ENCODE peak calls at places on chromosome 2, in five cellular contexts. G is HEK293T, Z is HepG2, D is H1, O is GM12878. U is an unnamed sample.

GRCh38 chr2:192498747-192499146 is 304.0 kb upstream of the TMEFF2 start:
- DNase-seq in G (no peak), Z (no peak), D (no peak), O (no peak), U (no peak)

GRCh38 chr2:12867888-12868287 is 151.2 kb downstream of the TRIB2 start:
- DNase-seq in G (no peak), Z (no peak), D (no peak), O (no peak), U (no peak)

GRCh38 chr2:220904015-220904414 is 668.1 kb downstream of the EPHA4 start:
- DNase-seq in G (no peak), Z (no peak), D (no peak), O (no peak), U (peak)

GRCh38 chr2:239114616-239115265 is 266.9 kb downstream of the TWIST2 start:
- DNase-seq in G (peak), Z (no peak), D (no peak), O (no peak), U (no peak)

GRCh38 chr2:40668435-40668834 is 216.5 kb upstream of the SLC8A1 start:
- DNase-seq in G (peak), Z (no peak), D (no peak), O (no peak), U (no peak)

GRCh38 chr2:36238126-36238525 is 117.5 kb upstream of the CRIM1 start:
- DNase-seq in G (no peak), Z (no peak), D (no peak), O (no peak), U (no peak)

GRCh38 chr2:218285604-218286003 is 6.7 kb downstream of the TMBIM1 start:
- DNase-seq in G (no peak), Z (no peak), D (no peak), O (no peak), U (no peak)

GRCh38 chr2:172102159-172102857 is 392 bp downstream of the DLX2 start:
- DNase-seq in G (no peak), Z (no peak), D (no peak), O (no peak), U (no peak)

GRCh38 chr2:228762565-228762964 is 508.5 kb downstream of the PID1 start:
- DNase-seq in G (no peak), Z (no peak), D (no peak), O (no peak), U (no peak)

GRCh38 chr2:229104026-229104425 is 167.1 kb downstream of the PID1 start:
- DNase-seq in G (no peak), Z (no peak), D (no peak), O (no peak), U (no peak)

GRCh38 chr2:57720728-57721627 is 325.6 kb upstream of the VRK2 start:
- DNase-seq in G (peak), Z (peak), D (no peak), O (peak), U (peak)

GRCh38 chr2:42106257-42106816 is 58.5 kb downstream of the PKDCC start:
- DNase-seq in G (no peak), Z (no peak), D (no peak), O (no peak), U (no peak)

GRCh38 chr2:74011246-74011645 is 26.5 kb downstream of the TET3 start:
- DNase-seq in G (no peak), Z (no peak), D (no peak), O (no peak), U (no peak)

GRCh38 chr2:27857417-27858172 is 32.6 kb downstream of the RBKS start:
- DNase-seq in G (no peak), Z (no peak), D (no peak), O (no peak), U (no peak)

GRCh38 chr2:62939735-62940491 is 110.7 kb upstream of the OTX1 start:
- DNase-seq in G (no peak), Z (no peak), D (no peak), O (no peak), U (no peak)

GRCh38 chr2:163291790-163292189 is 444.0 kb downstream of the FIGN start:
- DNase-seq in G (no peak), Z (no peak), D (no peak), O (no peak), U (no peak)

GRCh38 chr2:182324665-182325064 is 102.2 kb downstream of the PDE1A start:
- DNase-seq in G (no peak), Z (no peak), D (no peak), O (no peak), U (no peak)

GRCh38 chr2:233203060-233203459 is 48.4 kb upstream of the ATG16L1 start:
- DNase-seq in G (no peak), Z (no peak), D (no peak), O (no peak), U (no peak)

GRCh38 chr2:238287702-238288649 is at the start of gene PER2:
- DNase-seq in G (peak), Z (peak), D (no peak), O (no peak), U (no peak)

GRCh38 chr2:174681099-174681982 is 82.9 kb downstream of the CHRNA1 start:
- DNase-seq in G (peak), Z (peak), D (no peak), O (no peak), U (no peak)

GRCh38 chr2:65054749-65055426 is 1.3 kb upstream of the CEP68 start:
- DNase-seq in G (no peak), Z (peak), D (no peak), O (no peak), U (no peak)

GRCh38 chr2:218282173-218282991 is 9.9 kb downstream of the TMBIM1 start:
- DNase-seq in G (no peak), Z (no peak), D (no peak), O (no peak), U (no peak)

GRCh38 chr2:239946570-239947311 is 78.4 kb downstream of the NDUFA10 start:
- DNase-seq in G (no peak), Z (no peak), D (no peak), O (no peak), U (no peak)

GRCh38 chr2:198309673-198310280 is 505.4 kb downstream of the PLCL1 start:
- DNase-seq in G (peak), Z (peak), D (no peak), O (no peak), U (peak)

GRCh38 chr2:233822781-233823730 is 31.3 kb downstream of the HJURP start:
- DNase-seq in G (no peak), Z (no peak), D (no peak), O (no peak), U (no peak)

GRCh38 chr2:144230452-144231085 is 289.4 kb downstream of the ZEB2 start:
- DNase-seq in G (no peak), Z (no peak), D (no peak), O (no peak), U (no peak)

GRCh38 chr2:168244318-168244717 is 3.1 kb downstream of the STK39 start:
- DNase-seq in G (peak), Z (peak), D (no peak), O (no peak), U (no peak)

GRCh38 chr2:232292395-232293154 is 86.0 kb upstream of the ALPP start:
- DNase-seq in G (peak), Z (peak), D (peak), O (no peak), U (peak)

GRCh38 chr2:240396623-240397541 is 38.6 kb upstream of the GPC1 start:
- DNase-seq in G (no peak), Z (no peak), D (no peak), O (no peak), U (no peak)

GRCh38 chr2:152037711-152038110 is 61.1 kb downstream of the CACNB4 start:
- DNase-seq in G (no peak), Z (no peak), D (no peak), O (no peak), U (no peak)

GRCh38 chr2:152046940-152047339 is 51.9 kb downstream of the CACNB4 start:
- DNase-seq in G (no peak), Z (no peak), D (no peak), O (peak), U (no peak)

GRCh38 chr2:152047826-152048476 is 50.9 kb downstream of the CACNB4 start:
- DNase-seq in G (peak), Z (peak), D (no peak), O (no peak), U (no peak)

GRCh38 chr2:152038451-152038958 is 60.3 kb downstream of the CACNB4 start:
- DNase-seq in G (no peak), Z (no peak), D (no peak), O (no peak), U (no peak)

DNA sequence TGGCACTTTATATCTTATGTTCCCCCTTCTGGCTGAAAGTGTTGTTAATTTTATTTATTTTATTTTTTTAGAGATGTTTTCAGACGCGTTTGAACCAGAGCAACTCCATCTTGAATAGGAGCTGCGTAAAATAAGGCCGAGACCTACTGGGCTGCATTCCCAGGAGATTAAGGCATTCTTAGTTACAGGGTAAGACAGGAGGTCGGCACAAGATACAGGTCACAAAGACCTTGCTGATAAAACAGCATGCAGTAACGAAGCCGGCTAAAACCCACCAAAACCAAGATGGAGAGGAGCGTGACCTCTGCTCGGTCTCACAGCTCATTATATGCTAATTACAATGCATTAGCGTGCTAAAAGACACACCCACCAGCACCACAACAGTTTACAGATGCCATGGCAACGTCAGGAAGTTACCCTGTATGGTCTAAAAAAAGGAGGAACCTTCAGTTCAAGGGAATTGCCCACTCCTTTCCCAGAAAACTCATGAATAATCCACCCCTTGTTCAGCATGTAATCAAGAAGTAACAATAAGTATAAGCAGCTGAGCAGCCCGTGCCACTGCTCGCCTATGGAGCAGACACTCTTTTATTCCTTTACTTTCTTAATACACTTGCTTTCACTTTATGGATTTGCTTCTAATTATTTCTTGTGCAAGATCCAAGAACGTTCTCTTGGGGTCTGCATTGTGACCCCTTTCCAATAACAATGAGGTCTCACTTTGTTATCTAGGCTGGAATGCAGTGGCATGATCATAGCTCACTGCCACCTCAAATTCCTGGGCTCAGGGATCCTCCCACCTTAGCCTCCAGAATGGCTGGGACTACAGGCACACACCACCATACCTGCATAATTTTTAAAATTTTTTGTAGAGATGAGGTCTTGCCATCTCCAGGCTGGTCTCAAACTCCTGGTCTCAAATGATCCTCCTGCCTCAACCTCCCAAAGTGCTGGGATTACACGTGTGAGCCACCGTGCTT is 55.9 kb downstream of the CACNB4 start:
- DNase-seq in G (no peak), Z (no peak), D (no peak), O (no peak), U (peak)
- TF ChIP-seq SUZ12 in G (no peak), Z (no peak), D (no peak), O (no peak), U (no peak)

GRCh38 chr2:9824956-9825720 is 18.1 kb upstream of the TAF1B start:
- DNase-seq in G (no peak), Z (no peak), D (no peak), O (no peak), U (no peak)
- TF ChIP-seq SUZ12 in G (no peak), Z (no peak), D (no peak), O (no peak), U (no peak)

GRCh38 chr2:37771600-37772088 is 100.2 kb upstream of the CDC42EP3 start:
- DNase-seq in G (no peak), Z (no peak), D (no peak), O (no peak), U (no peak)
- TF ChIP-seq SUZ12 in G (no peak), Z (no peak), D (no peak), O (no peak), U (no peak)

GRCh38 chr2:201978988-201979387 is 54.7 kb upstream of the FZD7 start:
- DNase-seq in G (no peak), Z (no peak), D (no peak), O (no peak), U (no peak)
- TF ChIP-seq SUZ12 in G (no peak), Z (no peak), D (no peak), O (no peak), U (no peak)

GRCh38 chr2:102696463-102696862 is 65.4 kb upstream of the TMEM182 start:
- DNase-seq in G (no peak), Z (no peak), D (no peak), O (no peak), U (no peak)

GRCh38 chr2:102703305-102703704 is 58.5 kb upstream of the TMEM182 start:
- DNase-seq in G (no peak), Z (no peak), D (no peak), O (no peak), U (no peak)

GRCh38 chr2:102704531-102704930 is 57.3 kb upstream of the TMEM182 start:
- DNase-seq in G (no peak), Z (no peak), D (no peak), O (no peak), U (no peak)

GRCh38 chr2:102703748-102704147 is 58.1 kb upstream of the TMEM182 start:
- DNase-seq in G (peak), Z (peak), D (no peak), O (no peak), U (no peak)

DNA sequence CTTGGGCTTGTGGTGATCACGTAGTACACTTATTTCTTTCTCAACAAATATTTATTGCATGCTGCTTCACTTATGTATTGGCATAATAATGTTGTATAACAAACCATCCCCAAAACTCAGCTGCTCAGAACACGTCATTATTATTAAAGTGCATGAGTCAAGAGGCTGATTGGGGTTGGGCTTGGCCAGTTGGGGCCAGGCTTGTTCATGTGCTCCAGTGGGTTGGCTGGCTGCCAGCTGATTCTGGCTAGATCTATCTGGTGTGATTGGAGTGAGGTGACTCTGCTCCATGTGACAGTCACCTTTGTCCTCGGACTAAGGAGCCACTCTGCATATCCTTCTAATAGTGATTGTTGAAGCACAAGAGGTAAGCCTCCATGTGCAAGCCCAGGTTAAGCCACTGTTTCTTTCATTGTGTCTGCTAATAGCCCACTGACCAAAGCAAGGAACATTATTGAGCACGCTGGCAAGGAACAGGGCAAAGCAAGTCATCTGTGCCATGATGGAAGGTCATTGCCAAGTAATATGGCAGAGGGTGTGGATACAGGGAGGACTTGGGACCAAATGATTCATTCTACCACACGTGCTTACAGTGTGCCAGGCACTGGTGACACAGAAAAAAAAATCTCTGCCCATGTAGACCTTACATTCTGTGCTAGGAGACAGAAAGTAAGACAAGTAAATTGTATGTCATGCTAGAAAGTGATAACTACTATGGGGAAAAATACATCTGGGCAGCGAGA is 63.3 kb upstream of the TMEM182 start:
- DNase-seq in G (no peak), Z (no peak), D (no peak), O (no peak), U (no peak)
- TF ChIP-seq SUZ12 in G (no peak), Z (no peak), D (no peak), O (no peak), U (no peak)

GRCh38 chr2:121246704-121247255 is 38.2 kb downstream of the TFCP2L1 start:
- DNase-seq in G (no peak), Z (no peak), D (no peak), O (no peak), U (no peak)

GRCh38 chr2:121247534-121247933 is 37.5 kb downstream of the TFCP2L1 start:
- DNase-seq in G (no peak), Z (no peak), D (no peak), O (no peak), U (no peak)

GRCh38 chr2:121248766-121249343 is 36.1 kb downstream of the TFCP2L1 start:
- DNase-seq in G (no peak), Z (no peak), D (no peak), O (no peak), U (no peak)

GRCh38 chr2:121245913-121246312 is 39.1 kb downstream of the TFCP2L1 start:
- DNase-seq in G (no peak), Z (no peak), D (no peak), O (no peak), U (no peak)

DNA sequence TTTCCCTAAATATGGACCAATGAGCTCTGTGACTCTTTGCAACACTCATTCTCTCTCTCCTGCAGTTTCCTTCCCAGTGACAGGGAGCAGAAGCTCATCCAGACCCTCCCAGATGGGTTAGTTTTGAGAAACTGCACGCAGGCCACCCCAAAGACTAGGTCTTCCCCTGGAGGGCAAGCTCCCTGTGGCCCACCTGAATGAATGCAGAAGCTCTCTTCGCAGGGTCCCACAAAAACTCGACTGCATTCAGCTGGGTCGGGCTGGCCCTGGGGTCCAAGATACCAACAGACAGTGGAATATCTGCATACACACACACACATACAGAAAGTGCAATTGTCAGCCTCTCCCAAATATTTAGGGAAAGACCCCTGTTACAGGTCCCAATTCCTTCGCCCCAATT is 37.0 kb downstream of the TFCP2L1 start:
- DNase-seq in G (no peak), Z (no peak), D (no peak), O (no peak), U (no peak)
- TF ChIP-seq SUZ12 in G (no peak), Z (no peak), D (no peak), O (no peak), U (no peak)

GRCh38 chr2:96333708-96334107 is 1.9 kb upstream of the NCAPH start:
- DNase-seq in G (no peak), Z (no peak), D (no peak), O (no peak), U (no peak)
- TF ChIP-seq SUZ12 in G (no peak), Z (no peak), D (no peak), O (no peak), U (no peak)